ENCODE peak calls at places on chromosomes 4 and X, in ten cellular contexts. U is B cell, N is neural progenitor cell, O is dorsolateral prefrontal cortex, W is foreskin fibroblast, T is BJ, Q is psoas muscle, J is body of pancreas, R is HL-60, M is fibroblast of villous mesenchyme. H is an unnamed sample.

GRCh38 chr4:139084425-139085093 is 69.0 kb downstream of the NOCT start:
- DNase-seq in J (no peak), U (no peak), R (peak; percentile 64), T (no peak), M (no peak), W (no peak), N (no peak), Q (no peak), O (no peak), H (no peak)

GRCh38 chr4:84499065-84499982 is at the start of gene NKX6-1:
- DNase-seq in T (peak; percentile 29), O (no peak), M (peak; percentile 38), N (peak; percentile 99), Q (peak; percentile 77), R (no peak), J (peak; percentile 89), W (peak; percentile 82), U (no peak), H (peak; percentile 8)

GRCh38 chr4:123740236-123740635 is 343.6 kb downstream of the SPRY1 start:
- DNase-seq in J (no peak), Q (no peak), N (no peak), W (no peak), O (no peak), M (peak; percentile 10), R (no peak), U (no peak), T (no peak), H (no peak)

GRCh38 chr4:102826105-102826889 is 1.1 kb downstream of the UBE2D3 start:
- DNase-seq in M (no peak), O (peak; percentile 30), W (no peak), U (no peak), J (no peak), Q (no peak), R (no peak), N (peak; percentile 41), T (no peak), H (no peak)

GRCh38 chr4:52100062-52100461 is 49.0 kb downstream of the SPATA18 start:
- DNase-seq in Q (no peak), W (peak; percentile 25), N (no peak), O (no peak), M (no peak), U (no peak), R (no peak), T (no peak), J (no peak), H (no peak)

GRCh38 chrX:28802625-28803024 is 215.4 kb downstream of the IL1RAPL1 start:
- DNase-seq in M (no peak), J (no peak), Q (no peak), U (no peak), T (no peak), R (no peak), O (no peak), N (no peak), W (no peak), H (no peak)

GRCh38 chr4:189022441-189023035 is 883.3 kb downstream of the TRIML1 start:
- DNase-seq in Q (no peak), W (peak; percentile 48), M (peak; percentile 98), T (peak; percentile 46), R (no peak), J (no peak), N (no peak), O (no peak), U (no peak), H (no peak)

GRCh38 chr4:112855058-112855457 is 194.4 kb upstream of the ANK2 start:
- DNase-seq in R (no peak), M (no peak), Q (no peak), U (no peak), T (no peak), J (no peak), O (peak; percentile 42), N (no peak), W (peak; percentile 21), H (no peak)

GRCh38 chrX:2614911-2615310 is 76.2 kb upstream of the CD99 start:
- DNase-seq in Q (no peak), O (no peak), T (peak; percentile 74), J (no peak), W (peak; percentile 91), U (no peak), M (peak; percentile 86), N (peak; percentile 45), R (no peak), H (peak; percentile 43)

GRCh38 chrX:30824275-30824674 is 64.8 kb downstream of the TAB3 start:
- DNase-seq in T (no peak), N (no peak), J (no peak), Q (no peak), U (no peak), M (no peak), O (no peak), W (peak; percentile 41), R (no peak), H (no peak)

GRCh38 chr4:121256346-121256745 is 92.2 kb upstream of the TNIP3 start:
- DNase-seq in U (no peak), N (no peak), T (peak; percentile 78), W (peak; percentile 96), M (peak; percentile 86), J (no peak), R (peak; percentile 67), O (no peak), Q (no peak), H (peak; percentile 54)

DNA sequence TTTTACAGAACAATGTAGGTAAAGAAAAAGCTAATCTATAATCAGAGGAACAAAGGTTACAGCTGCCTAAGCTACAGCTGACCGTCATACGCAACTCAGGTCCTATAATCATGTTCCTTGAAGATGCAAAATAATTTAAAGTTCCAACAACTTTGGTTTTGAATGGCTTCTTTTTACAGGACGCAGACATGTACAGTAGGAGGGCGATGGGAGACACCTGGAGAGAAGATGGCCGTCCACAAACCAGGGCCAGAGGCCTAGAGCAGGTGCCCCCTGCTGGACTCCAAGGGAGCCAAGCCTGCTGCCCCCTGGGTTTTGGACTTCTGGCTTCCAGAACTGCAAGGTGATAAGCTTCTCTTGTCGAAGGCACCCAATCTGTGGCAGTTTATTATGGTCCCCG is 10.6 kb downstream of the HGFAC start:
- DNase-seq in M (peak; percentile 4), Q (peak; percentile 12), O (no peak), N (peak; percentile 50), U (no peak), T (no peak), W (no peak), R (no peak), J (peak; percentile 41), H (no peak)
- TF ChIP-seq CTCF in M (peak; percentile 46), Q (peak; percentile 11), O (no peak), N (peak; percentile 50), U (no peak), T (peak; percentile 31), W (peak; percentile 20), R (no peak), J (no peak), H (no peak)

GRCh38 chrX:107659286-107659685 is 31.0 kb downstream of the PRPS1 start:
- DNase-seq in J (no peak), Q (no peak), R (no peak), O (no peak), N (no peak), T (no peak), W (no peak), U (no peak), M (no peak), H (no peak)
- TF ChIP-seq CTCF in J (no peak), Q (no peak), R (no peak), O (no peak), N (no peak), T (no peak), W (no peak), U (no peak), M (no peak), H (no peak)

GRCh38 chrX:139971394-139971749 is 6.1 kb upstream of the CXorf66 start:
- DNase-seq in Q (no peak), W (no peak), T (no peak), M (no peak), O (no peak), U (no peak), N (peak; percentile 3), J (no peak), R (no peak), H (no peak)

GRCh38 chrX:139965421-139965820 is at the start of gene CXorf66:
- DNase-seq in N (no peak), W (no peak), M (no peak), U (no peak), R (no peak), T (no peak), O (no peak), Q (no peak), J (no peak), H (no peak)

GRCh38 chrX:139972113-139972512 is 6.8 kb upstream of the CXorf66 start:
- DNase-seq in T (no peak), W (no peak), J (no peak), N (no peak), U (no peak), R (no peak), Q (no peak), M (no peak), O (no peak), H (no peak)

GRCh38 chrX:139969286-139969685 is 4.0 kb upstream of the CXorf66 start:
- DNase-seq in M (no peak), R (no peak), T (no peak), U (no peak), W (no peak), Q (no peak), J (no peak), N (no peak), O (no peak), H (no peak)

GRCh38 chrX:139967300-139967699 is 2.0 kb upstream of the CXorf66 start:
- DNase-seq in O (no peak), J (no peak), R (no peak), W (no peak), T (no peak), Q (no peak), U (no peak), N (peak; percentile 2), M (peak; percentile 1), H (no peak)
- TF ChIP-seq CTCF in O (no peak), J (no peak), R (no peak), W (no peak), T (peak; percentile 38), Q (no peak), U (no peak), N (peak; percentile 44), M (peak; percentile 35), H (peak; percentile 17)

DNA sequence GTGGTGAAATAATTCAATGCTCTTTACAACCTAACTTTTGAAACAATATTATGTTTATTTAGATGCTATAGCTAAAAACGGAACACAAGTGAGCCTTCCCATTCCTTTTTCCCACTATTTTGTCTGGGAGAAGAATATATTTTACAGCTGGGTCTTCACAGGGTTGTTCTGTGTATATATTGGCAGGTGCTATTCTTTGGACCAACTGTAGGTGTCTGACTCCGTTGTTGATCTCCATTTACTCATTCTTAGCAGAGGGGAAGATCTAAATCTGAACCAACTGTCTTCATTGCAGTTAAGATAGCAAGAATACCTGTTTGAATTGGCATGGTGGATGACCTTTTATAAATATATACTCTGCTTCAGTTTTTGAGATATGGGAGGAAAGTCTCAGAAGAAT is 257.4 kb downstream of the CFAP299 start:
- DNase-seq in R (no peak), M (no peak), U (no peak), N (peak; percentile 7), Q (no peak), J (no peak), W (no peak), O (no peak), T (no peak), H (no peak)
- TF ChIP-seq CTCF in R (no peak), M (no peak), U (peak; percentile 17), N (peak; percentile 35), Q (no peak), J (no peak), W (no peak), O (no peak), T (peak; percentile 3), H (no peak)

GRCh38 chr4:183141997-183142396 is 42.9 kb downstream of the WWC2 start:
- DNase-seq in M (no peak), N (no peak), T (no peak), R (no peak), Q (no peak), J (no peak), U (no peak), O (no peak), W (no peak), H (no peak)
- TF ChIP-seq CTCF in M (peak; percentile 14), N (no peak), T (no peak), R (no peak), Q (no peak), J (no peak), U (no peak), O (no peak), W (no peak), H (no peak)

H was measured in AG09319.